ENCODE peak calls at places on chromosomes 13 and 19, in four cellular contexts. D, W, O and M are unnamed samples.

GRCh38 chr13:111460548-111461444 is 140.4 kb downstream of the TEX29 start:
- DNase-seq in O (no peak), W (peak; percentile 68), D (no peak), M (peak; percentile 44)

GRCh38 chr13:60326273-60326672 is 70.7 kb upstream of the TDRD3 start:
- DNase-seq in O (no peak), D (no peak), W (no peak), M (no peak)

GRCh38 chr19:4108767-4109625 is 14.9 kb downstream of the MAP2K2 start:
- DNase-seq in D (no peak), W (no peak), O (no peak), M (no peak)

GRCh38 chr19:55526216-55527196 is 10.4 kb downstream of the SBK2 start:
- DNase-seq in W (peak; percentile 61), D (peak; percentile 84), O (no peak), M (peak; percentile 62)

GRCh38 chr13:97112451-97113152 is 109.5 kb upstream of the MBNL2 start:
- DNase-seq in D (no peak), O (no peak), W (no peak), M (peak; percentile 44)

GRCh38 chr13:25872871-25873607 is 178.8 kb downstream of the SHISA2 start:
- DNase-seq in D (no peak), W (no peak), O (no peak), M (no peak)

GRCh38 chr13:113367020-113367560 is 3.2 kb upstream of the GRTP1 start:
- DNase-seq in O (no peak), W (no peak), D (no peak), M (no peak)

GRCh38 chr13:100513987-100514670 is 74.5 kb downstream of the GGACT start:
- DNase-seq in O (peak; percentile 91), D (no peak), W (no peak), M (no peak)

GRCh38 chr19:42097461-42097860 is 21.5 kb downstream of the ZNF574 start:
- DNase-seq in D (no peak), W (no peak), O (no peak), M (no peak)

GRCh38 chr19:13447978-13448377 is 58.3 kb downstream of the CACNA1A start:
- DNase-seq in W (no peak), D (no peak), O (no peak), M (no peak)

GRCh38 chr19:30325657-30326056 is 46.5 kb upstream of the ZNF536 start:
- DNase-seq in O (no peak), W (no peak), D (no peak), M (no peak)